ENCODE peak calls at places on chromosomes 6 and 20, in four cellular contexts. K is SK-N-DZ, C is OCI-LY7, Q is AG09319. E is an unnamed sample.

GRCh38 chr6:4381379-4381778 is 246.0 kb upstream of the ECI2 start:
- DNase-seq in K (no peak), Q (no peak), C (no peak), E (no peak)

GRCh38 chr6:69865126-69865525 is 1.2 kb upstream of the COL19A1 start:
- DNase-seq in C (no peak), Q (peak; percentile 14), K (no peak), E (no peak)

GRCh38 chr6:163343609-163344008 is 70.9 kb upstream of the QKI start:
- DNase-seq in K (no peak), C (no peak), Q (no peak), E (no peak)

GRCh38 chr6:118536478-118536877 is 11.6 kb upstream of the PLN start:
- DNase-seq in K (no peak), Q (no peak), C (no peak), E (no peak)

GRCh38 chr6:353642-354614 is 37.6 kb upstream of the IRF4 start:
- DNase-seq in Q (no peak), C (no peak), K (peak; percentile 26), E (no peak)

GRCh38 chr6:106145741-106146227 is 59.6 kb downstream of the PRDM1 start:
- DNase-seq in C (peak; percentile 37), Q (no peak), K (no peak), E (no peak)

GRCh38 chr6:113632220-113632864 is 224.8 kb upstream of the MARCKS start:
- DNase-seq in Q (peak; percentile 49), C (peak; percentile 27), K (no peak), E (no peak)

GRCh38 chr6:158911746-158912158 is 88.2 kb downstream of the RSPH3 start:
- DNase-seq in K (no peak), C (peak; percentile 61), Q (no peak), E (no peak)

GRCh38 chr20:37395921-37396519 is 50.1 kb downstream of the SRC start:
- DNase-seq in K (no peak), Q (no peak), C (no peak), E (peak; percentile 98)

GRCh38 chr20:32336918-32337347 is 21.2 kb upstream of the ASXL1 start:
- DNase-seq in C (peak; percentile 69), K (peak; percentile 53), Q (no peak), E (peak; percentile 53)

GRCh38 chr6:75246386-75246785 is 2.8 kb upstream of the COX7A2 start:
- DNase-seq in Q (no peak), C (no peak), K (no peak), E (peak; percentile 15)

GRCh38 chr6:3022765-3023662 is 23.3 kb downstream of the NQO2 start:
- DNase-seq in C (no peak), Q (no peak), K (no peak), E (peak; percentile 61)

GRCh38 chr20:56222201-56222600 is 26.3 kb upstream of the MC3R start:
- DNase-seq in C (no peak), K (no peak), Q (no peak), E (no peak)

GRCh38 chr6:159833556-159833955 is 33.5 kb downstream of the PNLDC1 start:
- DNase-seq in Q (no peak), K (no peak), C (no peak), E (no peak)

GRCh38 chr20:41480054-41480770 is 113.6 kb upstream of the EMILIN3 start:
- DNase-seq in C (peak; percentile 15), K (no peak), Q (no peak), E (no peak)

E was measured in NCI-H82.